ENCODE peak calls at places on chromosomes 1 and 21, in nine cellular contexts. Q, G, Z, J, I, S, A, U and O are unnamed samples.
A peak's percentile ranks its signal among the peaks of the same experiment; 100 is the strongest.

GRCh38 chr1:67018574-67018973 is 35.4 kb downstream of the SLC35D1 start:
- DNase-seq in A (no peak), G (no peak), I (no peak), Q (no peak), Z (no peak), U (no peak), S (no peak), J (no peak), O (no peak)

GRCh38 chr1:42978317-42979036 is 19.8 kb upstream of the SLC2A1 start:
- DNase-seq in G (no peak), Z (no peak), A (no peak), J (no peak), Q (no peak), U (no peak), S (no peak), I (no peak), O (no peak)

GRCh38 chr21:28922368-28922767 is 70.3 kb downstream of the LTN1 start:
- DNase-seq in G (no peak), U (no peak), I (no peak), S (no peak), A (no peak), Q (no peak), J (no peak), Z (no peak), O (no peak)

GRCh38 chr1:152519876-152520275 is 5.6 kb downstream of the CRCT1 start:
- DNase-seq in U (no peak), J (no peak), Z (no peak), I (no peak), S (no peak), G (no peak), A (no peak), Q (no peak), O (no peak)

GRCh38 chr1:159282118-159282517 is 20.0 kb upstream of the FCER1A start:
- DNase-seq in J (no peak), Q (no peak), S (no peak), G (no peak), I (no peak), A (no peak), U (no peak), Z (no peak), O (no peak)

GRCh38 chr1:207997486-207998268 is 86.8 kb upstream of the CD34 start:
- DNase-seq in U (peak; percentile 56), G (peak; percentile 93), S (peak; percentile 84), I (peak; percentile 13), A (peak; percentile 23), Z (peak; percentile 70), J (peak; percentile 10), Q (no peak), O (peak; percentile 20)

GRCh38 chr1:29513357-29513756 is 277.0 kb downstream of the PTPRU start:
- DNase-seq in A (no peak), G (peak; percentile 56), J (no peak), U (no peak), I (no peak), Z (no peak), S (peak; percentile 66), Q (no peak), O (no peak)

GRCh38 chr21:26007911-26008579 is 162.5 kb downstream of the APP start:
- DNase-seq in S (peak; percentile 56), J (no peak), A (no peak), I (no peak), U (no peak), Q (no peak), G (no peak), Z (no peak), O (no peak)

GRCh38 chr1:178899402-178899801 is 28.5 kb upstream of the ANGPTL1 start:
- DNase-seq in J (no peak), G (no peak), Q (no peak), Z (no peak), I (no peak), S (no peak), A (no peak), U (no peak), O (no peak)

GRCh38 chr1:42971848-42972291 is 13.2 kb upstream of the SLC2A1 start:
- DNase-seq in Q (no peak), S (peak; percentile 82), U (no peak), J (no peak), G (no peak), A (no peak), I (no peak), Z (no peak), O (no peak)

GRCh38 chr1:115642168-115643072 is 650 bp downstream of the VANGL1 start:
- DNase-seq in A (no peak), Z (peak; percentile 74), Q (peak; percentile 83), I (no peak), U (no peak), S (peak; percentile 61), G (peak; percentile 68), J (peak; percentile 18), O (no peak)

GRCh38 chr1:235262539-235262938 is 65.4 kb downstream of the ARID4B start:
- DNase-seq in U (no peak), G (no peak), S (no peak), A (no peak), J (no peak), Z (no peak), I (no peak), Q (no peak), O (no peak)

GRCh38 chr1:33599516-33600115 is 127.2 kb downstream of the ZSCAN20 start:
- DNase-seq in S (no peak), Z (no peak), I (no peak), A (no peak), J (no peak), Q (no peak), G (no peak), U (no peak), O (no peak)

DNA sequence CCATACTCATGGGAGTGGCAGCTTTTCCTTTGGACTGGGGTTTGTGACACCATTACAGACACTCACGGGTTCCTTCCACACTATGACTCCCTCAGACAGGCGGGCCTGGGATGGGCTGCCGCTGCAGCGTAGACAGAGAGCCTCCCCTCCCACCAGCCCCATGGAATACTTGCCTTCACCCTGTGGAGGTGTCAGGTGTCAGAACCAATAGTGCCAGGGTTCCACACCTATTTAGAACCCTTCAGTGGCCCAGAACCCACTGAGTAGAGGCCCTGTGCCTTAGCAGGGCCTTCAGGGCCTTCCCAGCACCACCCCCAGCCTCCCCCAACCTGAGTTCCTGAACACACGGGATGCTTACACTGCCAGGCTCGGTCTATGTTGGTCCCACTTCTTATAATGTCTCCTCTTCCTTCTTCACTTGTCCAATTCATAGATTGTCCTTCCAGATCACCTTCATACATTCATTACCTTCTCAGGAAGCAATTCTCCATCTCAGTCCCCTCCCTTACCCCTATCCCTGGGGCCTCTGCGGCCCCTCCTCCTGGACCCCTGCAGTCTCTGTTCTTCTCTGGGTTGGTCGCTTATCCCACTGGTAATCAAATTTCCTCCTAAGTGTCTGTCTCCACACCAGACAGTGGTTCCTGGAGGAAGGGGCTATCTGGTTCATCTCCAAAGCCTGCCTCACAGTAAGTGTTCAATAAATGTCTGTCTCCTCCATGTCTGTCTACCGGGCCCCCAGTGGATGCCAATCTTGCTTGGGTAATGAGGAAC is 1.4 kb upstream of the RHBG start:
- DNase-seq in G (no peak), Z (no peak), S (no peak), U (no peak), J (no peak), Q (no peak), A (no peak), I (no peak), O (no peak)
- H3K27me3 ChIP-seq in G (no peaks in the 10 kb centered on the region), Z (peaks cover 15% of the 10 kb centered on the region), S (peaks cover 44% of the 10 kb centered on the region), U (no peaks in the 10 kb centered on the region), J (peaks cover 5% of the 10 kb centered on the region), Q (no peaks in the 10 kb centered on the region), A (peaks cover 53% of the 10 kb centered on the region), I (peaks cover 24% of the 10 kb centered on the region), O (peaks cover 8% of the 10 kb centered on the region)

GRCh38 chr1:30879940-30880339 is 28.6 kb downstream of the SDC3 start:
- DNase-seq in S (no peak), U (no peak), Q (no peak), J (no peak), G (no peak), I (no peak), A (no peak), Z (no peak), O (no peak)

GRCh38 chr1:30878016-30878415 is 30.5 kb downstream of the SDC3 start:
- DNase-seq in Z (no peak), S (no peak), G (no peak), A (no peak), Q (no peak), U (no peak), J (no peak), I (no peak), O (no peak)

GRCh38 chr1:30879126-30879786 is 29.3 kb downstream of the SDC3 start:
- DNase-seq in Q (no peak), Z (no peak), J (no peak), S (peak; percentile 48), I (no peak), U (no peak), G (no peak), A (no peak), O (no peak)

GRCh38 chr1:30877205-30877912 is 31.2 kb downstream of the SDC3 start:
- DNase-seq in G (peak; percentile 92), A (no peak), I (peak; percentile 21), Z (peak; percentile 84), J (no peak), Q (no peak), U (no peak), S (peak; percentile 82), O (no peak)

GRCh38 chr1:30878559-30878958 is 30.0 kb downstream of the SDC3 start:
- DNase-seq in Q (no peak), I (no peak), A (no peak), J (no peak), Z (no peak), S (no peak), G (no peak), U (no peak), O (no peak)
- H3K27me3 ChIP-seq in Q (no peaks in the 10 kb centered on the region), I (no peaks in the 10 kb centered on the region), A (no peaks in the 10 kb centered on the region), J (no peaks in the 10 kb centered on the region), Z (no peaks in the 10 kb centered on the region), S (no peaks in the 10 kb centered on the region), G (no peaks in the 10 kb centered on the region), U (no peaks in the 10 kb centered on the region), O (no peaks in the 10 kb centered on the region)

GRCh38 chr1:218164111-218164929 is 120.8 kb upstream of the RRP15 start:
- DNase-seq in Q (peak; percentile 24), Z (peak; percentile 64), I (no peak), S (peak; percentile 38), G (no peak), J (no peak), A (no peak), U (no peak), O (no peak)

GRCh38 chr1:218165687-218166088 is 119.4 kb upstream of the RRP15 start:
- DNase-seq in Z (no peak), S (peak; percentile 1), Q (no peak), U (no peak), I (no peak), A (no peak), G (no peak), J (no peak), O (no peak)

GRCh38 chr1:218164930-218165686 is 120.0 kb upstream of the RRP15 start:
- DNase-seq in Q (peak; percentile 19), G (no peak), J (no peak), I (no peak), S (peak; percentile 31), Z (peak; percentile 68), U (no peak), A (no peak), O (no peak)

GRCh38 chr1:218163371-218163770 is 121.7 kb upstream of the RRP15 start:
- DNase-seq in Q (no peak), S (no peak), Z (no peak), G (no peak), I (no peak), A (no peak), U (no peak), J (no peak), O (no peak)
- H3K27me3 ChIP-seq in Q (peaks cover 2% of the 10 kb centered on the region), S (peaks cover 54% of the 10 kb centered on the region), Z (peaks cover 79% of the 10 kb centered on the region), G (peaks cover 48% of the 10 kb centered on the region), I (peaks cover 54% of the 10 kb centered on the region), A (peaks cover 62% of the 10 kb centered on the region), U (no peaks in the 10 kb centered on the region), J (peaks cover 23% of the 10 kb centered on the region), O (peaks cover 11% of the 10 kb centered on the region)

GRCh38 chr1:69409731-69410456 is 157.8 kb upstream of the LRRC7 start:
- DNase-seq in G (no peak), J (no peak), U (no peak), A (no peak), I (no peak), Q (no peak), Z (no peak), S (no peak), O (no peak)
- H3K27me3 ChIP-seq in G (no peaks in the 10 kb centered on the region), J (no peaks in the 10 kb centered on the region), U (no peaks in the 10 kb centered on the region), A (no peaks in the 10 kb centered on the region), I (no peaks in the 10 kb centered on the region), Q (no peaks in the 10 kb centered on the region), Z (no peaks in the 10 kb centered on the region), S (no peaks in the 10 kb centered on the region), O (no peaks in the 10 kb centered on the region)